ENCODE peak calls at places on chromosomes 7 and 10, in nine cellular contexts. T is mesendoderm, J is psoas muscle, O is stomach, W is neuronal stem cell, M is hepatocyte, I is testis, D is thyroid gland, X is Peyer's patch. B is an unnamed sample.

GRCh38 chr7:32658034-32658944 is 163.0 kb downstream of the AVL9 start:
- DNase-seq in X (no peak), J (no peak), M (no peak), I (no peak), O (no peak), W (no peak), T (no peak), D (no peak), B (peak; percentile 25)

GRCh38 chr7:110375068-110375467 is 715.9 kb upstream of the LRRN3 start:
- DNase-seq in T (no peak), X (no peak), W (no peak), O (no peak), J (no peak), I (no peak), M (no peak), D (no peak), B (no peak)

GRCh38 chr10:66639351-66639750 is 286.5 kb upstream of the LRRTM3 start:
- DNase-seq in M (no peak), T (no peak), J (no peak), I (no peak), W (no peak), X (no peak), O (no peak), D (no peak), B (no peak)

GRCh38 chr7:29401827-29402226 is 161.8 kb upstream of the PRR15 start:
- DNase-seq in X (no peak), T (peak; percentile 18), M (no peak), O (no peak), D (no peak), W (no peak), I (no peak), J (no peak), B (no peak)

GRCh38 chr7:124930655-124931597 is 1.3 kb upstream of the POT1 start:
- DNase-seq in I (no peak), T (peak; percentile 2), X (no peak), O (no peak), W (no peak), M (no peak), J (peak; percentile 39), D (no peak), B (no peak)

GRCh38 chr7:8290645-8291308 is 28.8 kb upstream of the ICA1 start:
- DNase-seq in T (peak; percentile 88), O (peak; percentile 34), I (no peak), M (peak; percentile 44), J (no peak), W (no peak), D (no peak), X (no peak), B (no peak)

GRCh38 chr7:105643384-105643783 is 62.1 kb upstream of the EFCAB10 start:
- DNase-seq in D (no peak), I (peak; percentile 72), M (no peak), O (no peak), X (no peak), W (peak; percentile 41), T (peak; percentile 96), J (peak; percentile 61), B (no peak)

GRCh38 chr7:121529003-121529402 is 132.9 kb upstream of the FAM3C start:
- DNase-seq in J (no peak), X (no peak), W (no peak), M (no peak), D (no peak), I (no peak), T (no peak), O (no peak), B (no peak)

GRCh38 chr10:106310596-106310995 is 853.9 kb downstream of the SORCS1 start:
- DNase-seq in M (no peak), O (no peak), T (peak; percentile 79), J (no peak), I (no peak), D (no peak), X (no peak), W (peak; percentile 43), B (no peak)

GRCh38 chr7:22090107-22090506 is 144.4 kb upstream of the CDCA7L start:
- DNase-seq in J (no peak), D (no peak), I (no peak), W (no peak), X (no peak), T (no peak), M (no peak), O (no peak), B (no peak)

GRCh38 chr7:155471728-155472127 is 13.8 kb downstream of the EN2 start:
- DNase-seq in J (no peak), X (no peak), D (no peak), I (no peak), T (no peak), W (no peak), M (no peak), O (no peak), B (no peak)

GRCh38 chr7:150756858-150757257 is 19.6 kb downstream of the GIMAP5 start:
- DNase-seq in J (no peak), M (no peak), I (no peak), O (no peak), X (no peak), T (no peak), D (no peak), W (no peak), B (no peak)

GRCh38 chr10:10270071-10270470 is 747.6 kb upstream of the CELF2 start:
- DNase-seq in X (no peak), M (no peak), J (no peak), O (no peak), D (no peak), T (no peak), W (no peak), I (no peak), B (no peak)

GRCh38 chr10:92848441-92849233 is at the start of gene EXOC6:
- DNase-seq in J (peak; percentile 91), M (peak; percentile 92), T (peak; percentile 82), I (peak; percentile 85), X (peak; percentile 83), W (peak; percentile 82), D (peak; percentile 87), O (peak; percentile 85), B (peak; percentile 34)

GRCh38 chr10:12631216-12631615 is 281.9 kb downstream of the CAMK1D start:
- DNase-seq in M (peak; percentile 62), X (no peak), O (no peak), I (no peak), T (no peak), J (no peak), W (no peak), D (peak; percentile 56), B (no peak)
- H3K4me3 ChIP-seq in M (no peak overlapping the region), X (no peak overlapping the region), O (no peak overlapping the region), I (no peak overlapping the region), T (no peak overlapping the region), J (no peak overlapping the region), W (no peak overlapping the region), D (no peak overlapping the region), B (no peak overlapping the region)

GRCh38 chr10:60733826-60734225 is 44.5 kb upstream of the CDK1 start:
- DNase-seq in M (no peak), D (peak; percentile 61), W (no peak), I (no peak), X (no peak), O (no peak), T (no peak), J (no peak), B (no peak)
- H3K4me3 ChIP-seq in M (peak overlapping the region; percentile 77), D (peak overlapping the region; percentile 70), W (no peak overlapping the region), I (no peak overlapping the region), X (peak overlapping the region; percentile 88), O (peak overlapping the region; percentile 68), T (no peak overlapping the region), J (peak overlapping the region; percentile 69), B (no peak overlapping the region)

GRCh38 chr7:135616136-135616535 is 46.2 kb upstream of the STMP1 start:
- DNase-seq in T (no peak), X (no peak), J (no peak), O (no peak), I (no peak), M (no peak), W (no peak), D (no peak), B (no peak)
- H3K4me3 ChIP-seq in T (no peak overlapping the region), X (no peak overlapping the region), J (no peak overlapping the region), O (no peak overlapping the region), I (no peak overlapping the region), M (no peak overlapping the region), W (no peak overlapping the region), D (no peak overlapping the region), B (no peak overlapping the region)

GRCh38 chr7:452791-453455 is 66.7 kb downstream of the PDGFA start:
- DNase-seq in O (no peak), D (no peak), J (no peak), M (no peak), X (no peak), I (no peak), T (no peak), W (no peak), B (no peak)
- H3K4me3 ChIP-seq in O (no peak overlapping the region), D (no peak overlapping the region), J (no peak overlapping the region), M (no peak overlapping the region), X (no peak overlapping the region), I (no peak overlapping the region), T (no peak overlapping the region), W (no peak overlapping the region), B (no peak overlapping the region)

GRCh38 chr10:133072776-133073390 is 14.8 kb upstream of the ADGRA1 start:
- DNase-seq in I (no peak), W (no peak), T (no peak), X (no peak), M (no peak), J (no peak), O (no peak), D (no peak), B (no peak)
- H3K4me3 ChIP-seq in I (no peak overlapping the region), W (no peak overlapping the region), T (no peak overlapping the region), X (no peak overlapping the region), M (no peak overlapping the region), J (no peak overlapping the region), O (no peak overlapping the region), D (no peak overlapping the region), B (no peak overlapping the region)

GRCh38 chr10:44260286-44260928 is 124.5 kb downstream of the CXCL12 start:
- DNase-seq in W (no peak), X (no peak), M (no peak), I (no peak), J (no peak), D (no peak), T (no peak), O (no peak), B (no peak)

GRCh38 chr10:44261710-44262455 is 123.0 kb downstream of the CXCL12 start:
- DNase-seq in M (no peak), O (no peak), I (no peak), T (no peak), X (no peak), J (no peak), D (no peak), W (no peak), B (no peak)

GRCh38 chr10:44259090-44259874 is 125.6 kb downstream of the CXCL12 start:
- DNase-seq in D (no peak), T (peak; percentile 14), X (no peak), W (no peak), M (peak; percentile 78), I (no peak), O (no peak), J (no peak), B (no peak)

GRCh38 chr10:44262551-44263251 is 122.2 kb downstream of the CXCL12 start:
- DNase-seq in X (no peak), D (no peak), T (no peak), M (no peak), W (no peak), J (no peak), I (no peak), O (no peak), B (no peak)

DNA sequence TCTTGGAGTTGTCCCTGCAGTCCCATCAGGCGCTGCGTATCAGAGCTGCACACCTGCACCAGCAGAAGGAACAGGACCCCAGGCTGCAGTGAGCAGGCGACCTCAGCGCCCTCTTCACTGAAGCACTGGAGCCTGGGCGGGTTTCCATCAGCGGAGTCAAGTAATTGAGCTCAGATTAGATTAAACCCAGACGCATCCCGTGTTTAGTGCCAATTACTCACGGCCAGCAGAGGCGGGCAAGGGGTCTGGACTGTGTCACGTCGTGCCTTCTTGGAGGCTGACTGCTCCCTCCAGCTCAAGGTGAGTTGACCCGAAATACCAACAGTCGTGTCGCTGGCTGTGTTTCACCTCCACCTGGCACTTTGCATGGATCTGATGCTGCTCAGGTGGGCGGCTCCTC is 123.6 kb downstream of the CXCL12 start:
- DNase-seq in W (no peak), O (no peak), J (no peak), T (no peak), X (no peak), D (no peak), M (no peak), I (no peak), B (no peak)
- H3K4me3 ChIP-seq in W (no peak overlapping the region), O (no peak overlapping the region), J (no peak overlapping the region), T (no peak overlapping the region), X (no peak overlapping the region), D (no peak overlapping the region), M (no peak overlapping the region), I (no peak overlapping the region), B (no peak overlapping the region)

B was measured in kidney epithelial cell.